ENCODE peak calls at places on chromosomes 2 and 18, in six cellular contexts. One of them, this sample, is unnamed.

GRCh38 chr2:26820932-26821331 is 27.0 kb upstream of the DPYSL5 start:
- DNase-seq in RWPE1: no peak
- DNase-seq in AG09319: no peak
- DNase-seq in tibial nerve: no peak
- DNase-seq in brain microvascular endothelial cell: no peak
- DNase-seq in activated CD8-positive, alpha-beta memory T cell treated with anti-CD3 and anti-CD28 coated beads for 4 hours: no peak
- DNase-seq in this sample: no peak

GRCh38 chr2:47221956-47222355 is 66.8 kb upstream of the STPG4 start:
- DNase-seq in RWPE1: no peak
- DNase-seq in AG09319: no peak
- DNase-seq in tibial nerve: no peak
- DNase-seq in brain microvascular endothelial cell: peak; percentile 53
- DNase-seq in activated CD8-positive, alpha-beta memory T cell treated with anti-CD3 and anti-CD28 coated beads for 4 hours: no peak
- DNase-seq in this sample: no peak

GRCh38 chr2:88055049-88055435 is 541 bp downstream of the KRCC1 start:
- DNase-seq in RWPE1: peak; percentile 37
- DNase-seq in AG09319: no peak
- DNase-seq in tibial nerve: peak; percentile 7
- DNase-seq in brain microvascular endothelial cell: peak; percentile 1
- DNase-seq in activated CD8-positive, alpha-beta memory T cell treated with anti-CD3 and anti-CD28 coated beads for 4 hours: no peak
- DNase-seq in this sample: no peak

GRCh38 chr18:46278481-46279465 is 174.6 kb downstream of the HAUS1 start:
- DNase-seq in RWPE1: no peak
- DNase-seq in AG09319: no peak
- DNase-seq in tibial nerve: no peak
- DNase-seq in brain microvascular endothelial cell: peak; percentile 83
- DNase-seq in activated CD8-positive, alpha-beta memory T cell treated with anti-CD3 and anti-CD28 coated beads for 4 hours: no peak
- DNase-seq in this sample: peak; percentile 89

GRCh38 chr2:190769258-190769657 is 111.4 kb upstream of the GLS start:
- DNase-seq in RWPE1: no peak
- DNase-seq in AG09319: no peak
- DNase-seq in tibial nerve: no peak
- DNase-seq in brain microvascular endothelial cell: no peak
- DNase-seq in activated CD8-positive, alpha-beta memory T cell treated with anti-CD3 and anti-CD28 coated beads for 4 hours: no peak
- DNase-seq in this sample: no peak

GRCh38 chr2:43097650-43098049 is 128.8 kb downstream of the ZFP36L2 start:
- DNase-seq in RWPE1: no peak
- DNase-seq in AG09319: no peak
- DNase-seq in tibial nerve: no peak
- DNase-seq in brain microvascular endothelial cell: no peak
- DNase-seq in activated CD8-positive, alpha-beta memory T cell treated with anti-CD3 and anti-CD28 coated beads for 4 hours: no peak
- DNase-seq in this sample: no peak

GRCh38 chr18:26863122-26863879 is 2.2 kb downstream of the AQP4 start:
- DNase-seq in RWPE1: no peak
- DNase-seq in AG09319: no peak
- DNase-seq in tibial nerve: no peak
- DNase-seq in brain microvascular endothelial cell: no peak
- DNase-seq in activated CD8-positive, alpha-beta memory T cell treated with anti-CD3 and anti-CD28 coated beads for 4 hours: no peak
- DNase-seq in this sample: no peak

GRCh38 chr2:46847726-46848421 is 67.7 kb downstream of the MCFD2 start:
- DNase-seq in RWPE1: peak; percentile 42
- DNase-seq in AG09319: no peak
- DNase-seq in tibial nerve: no peak
- DNase-seq in brain microvascular endothelial cell: peak; percentile 29
- DNase-seq in activated CD8-positive, alpha-beta memory T cell treated with anti-CD3 and anti-CD28 coated beads for 4 hours: no peak
- DNase-seq in this sample: no peak

GRCh38 chr18:8771930-8772329 is 66.6 kb downstream of the MTCL1 start:
- DNase-seq in RWPE1: no peak
- DNase-seq in AG09319: peak; percentile 30
- DNase-seq in tibial nerve: peak; percentile 33
- DNase-seq in brain microvascular endothelial cell: no peak
- DNase-seq in activated CD8-positive, alpha-beta memory T cell treated with anti-CD3 and anti-CD28 coated beads for 4 hours: no peak
- DNase-seq in this sample: no peak

GRCh38 chr2:134367915-134368911 is 114.3 kb downstream of the MGAT5 start:
- DNase-seq in RWPE1: no peak
- DNase-seq in AG09319: no peak
- DNase-seq in tibial nerve: no peak
- DNase-seq in brain microvascular endothelial cell: peak; percentile 33
- DNase-seq in activated CD8-positive, alpha-beta memory T cell treated with anti-CD3 and anti-CD28 coated beads for 4 hours: no peak
- DNase-seq in this sample: no peak